ENCODE peak calls at places on chromosome 18, in four cellular contexts. Z is colonic mucosa, O is cardiac fibroblast, T is activated B cell treated with CpG ODN at 0.5 μM for 24 hours. C is an unnamed sample.
A peak's percentile ranks its signal among the peaks of the same experiment; 100 is the strongest.

GRCh38 chr18:3345885-3346284 is 84.0 kb downstream of the MYL12B start:
- DNase-seq in O (no peak), T (no peak), Z (no peak), C (no peak)

GRCh38 chr18:45408218-45408617 is 207.1 kb upstream of the SLC14A2 start:
- DNase-seq in T (no peak), O (no peak), Z (no peak), C (no peak)

GRCh38 chr18:10242922-10243680 is 211.3 kb upstream of the APCDD1 start:
- DNase-seq in Z (no peak), T (no peak), O (no peak), C (no peak)

GRCh38 chr18:44938396-44939036 is 257.8 kb downstream of the SETBP1 start:
- DNase-seq in Z (peak; percentile 76), O (no peak), T (no peak), C (no peak)

GRCh38 chr18:45103319-45104070 is 422.8 kb downstream of the SETBP1 start:
- DNase-seq in O (no peak), T (peak; percentile 36), Z (no peak), C (no peak)

GRCh38 chr18:40159141-40160017 is 1795.7 kb upstream of the PIK3C3 start:
- DNase-seq in T (no peak), O (peak; percentile 65), Z (no peak), C (no peak)

GRCh38 chr18:35172451-35173035 is 68.3 kb upstream of the ZNF397 start:
- DNase-seq in Z (no peak), T (no peak), O (no peak), C (no peak)

GRCh38 chr18:75041586-75041985 is 167.4 kb downstream of the PTGR3 start:
- DNase-seq in O (peak; percentile 43), Z (no peak), T (no peak), C (no peak)

GRCh38 chr18:37578886-37579513 is 13.4 kb upstream of the CELF4 start:
- DNase-seq in Z (no peak), O (peak; percentile 16), T (no peak), C (no peak)
- TF ChIP-seq CTCF in Z (no peak), O (no peak), T (no peak), C (peak; percentile 67)

DNA sequence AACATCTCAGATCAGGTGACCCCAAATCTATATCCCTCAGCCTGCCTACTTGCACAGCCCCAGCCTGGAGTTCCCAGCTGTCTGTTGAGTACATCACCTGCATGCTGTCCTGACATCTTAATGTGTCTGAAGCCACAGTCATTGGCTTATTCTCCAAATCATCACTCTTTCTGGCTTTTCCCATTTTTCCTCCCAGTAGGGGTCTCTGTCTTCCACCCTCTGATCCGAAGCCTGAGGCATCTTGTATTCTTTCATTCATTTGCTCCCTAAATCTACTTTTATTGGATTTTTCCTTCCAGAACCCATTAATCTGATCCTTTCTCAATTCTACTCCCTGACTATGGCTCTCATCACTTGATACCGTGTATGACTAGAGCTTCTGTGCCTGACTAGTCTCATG is 332.9 kb upstream of the DCC start:
- DNase-seq in Z (no peak), O (no peak), T (no peak), C (no peak)
- TF ChIP-seq CTCF in Z (no peak), O (no peak), T (no peak), C (no peak)

GRCh38 chr18:7196421-7196820 is 34.5 kb upstream of the LRRC30 start:
- DNase-seq in Z (no peak), O (no peak), T (no peak), C (no peak)
- TF ChIP-seq CTCF in Z (no peak), O (no peak), T (no peak), C (no peak)

GRCh38 chr18:78021196-78021595 is 771.5 kb downstream of the GALR1 start:
- DNase-seq in T (no peak), O (no peak), Z (no peak), C (no peak)
- TF ChIP-seq CTCF in T (no peak), O (no peak), Z (no peak), C (no peak)

DNA sequence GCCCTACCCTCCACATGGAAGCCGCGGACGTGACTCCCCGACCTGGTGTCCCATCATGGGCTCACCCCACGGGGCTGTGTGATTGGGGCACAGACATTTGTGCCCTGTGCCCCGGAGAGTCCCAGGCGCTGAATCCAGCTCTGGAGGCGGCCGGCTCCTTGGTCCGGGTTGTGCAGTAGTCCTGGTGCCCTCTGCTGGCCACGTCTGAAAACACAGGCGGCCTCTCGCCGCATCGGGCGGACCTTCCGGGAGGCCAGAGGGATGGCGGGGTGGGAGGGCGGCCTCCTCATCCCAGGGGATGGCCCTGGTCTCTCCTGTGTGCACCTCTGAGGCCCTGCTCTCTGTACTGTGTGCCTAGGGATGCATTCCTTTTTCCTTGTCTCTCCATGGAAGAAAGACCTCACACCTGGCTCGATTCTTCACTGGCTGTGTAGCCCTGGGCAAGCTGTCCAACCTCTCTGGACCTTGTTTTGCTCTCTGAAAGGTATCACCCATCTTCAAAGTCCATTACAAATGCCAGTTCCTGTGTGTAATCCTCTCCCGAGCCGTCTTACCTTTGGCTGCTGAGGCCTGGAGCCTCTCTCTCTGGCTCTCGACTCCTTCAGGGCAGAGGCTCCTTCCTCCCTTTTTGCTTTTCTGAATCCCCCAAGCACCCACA is 27.6 kb downstream of the CELF4 start:
- DNase-seq in T (peak; percentile 20), Z (peak; percentile 58), O (peak; percentile 60), C (peak; percentile 71)
- TF ChIP-seq CTCF in T (no peak), Z (peak; percentile 84), O (peak; percentile 88), C (peak; percentile 88)

GRCh38 chr18:12057419-12058039 is 36.1 kb upstream of the ANKRD62 start:
- DNase-seq in Z (no peak), O (no peak), T (no peak), C (no peak)
- TF ChIP-seq CTCF in Z (no peak), O (no peak), T (no peak), C (no peak)

GRCh38 chr18:71850602-71851001 is 693.5 kb downstream of the CBLN2 start:
- DNase-seq in T (no peak), O (no peak), Z (no peak), C (no peak)

GRCh38 chr18:71844810-71845209 is 699.3 kb downstream of the CBLN2 start:
- DNase-seq in T (no peak), Z (no peak), O (no peak), C (no peak)

DNA sequence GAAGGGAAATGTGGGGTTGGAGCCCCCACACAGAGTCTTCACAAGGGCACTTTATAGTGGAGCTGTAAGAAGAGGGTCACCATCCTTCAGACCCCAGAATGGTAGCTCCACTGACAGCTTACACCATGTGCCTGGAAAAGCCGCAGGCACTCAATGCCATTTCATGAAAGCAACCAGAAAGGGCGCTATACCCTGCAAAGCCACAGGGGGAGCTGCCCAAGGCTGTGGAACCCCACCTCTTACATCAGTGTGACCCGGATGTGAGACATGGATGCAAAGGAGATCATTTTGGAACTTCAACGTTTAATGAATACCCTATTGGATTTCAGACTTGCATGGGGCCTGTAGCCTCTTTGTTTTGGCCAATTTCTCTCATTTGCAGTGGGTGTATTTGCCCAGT is 694.7 kb downstream of the CBLN2 start:
- DNase-seq in Z (no peak), O (no peak), T (no peak), C (no peak)
- TF ChIP-seq CTCF in Z (no peak), O (no peak), T (no peak), C (no peak)

DNA sequence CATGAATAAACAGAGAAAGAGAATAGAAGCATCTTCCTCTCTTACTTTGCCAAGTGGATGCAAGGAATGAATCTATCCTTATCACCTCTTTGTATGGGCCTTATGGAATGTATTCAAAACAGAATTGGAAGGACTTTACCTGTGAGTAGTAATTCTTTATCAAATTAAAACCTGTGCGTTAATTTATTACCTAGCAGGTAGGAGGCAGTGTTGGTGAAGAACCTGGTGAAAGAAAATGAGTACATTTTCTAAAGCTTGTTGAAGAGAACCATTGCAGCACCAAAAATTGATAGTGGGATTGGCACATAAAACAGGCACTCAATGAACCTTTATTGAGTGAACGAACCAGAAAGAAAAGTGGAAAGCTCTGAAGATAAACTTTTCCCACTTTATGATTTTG is 1302.1 kb upstream of the CELF4 start:
- DNase-seq in Z (no peak), O (no peak), T (no peak), C (no peak)
- TF ChIP-seq CTCF in Z (no peak), O (no peak), T (no peak), C (no peak)

DNA sequence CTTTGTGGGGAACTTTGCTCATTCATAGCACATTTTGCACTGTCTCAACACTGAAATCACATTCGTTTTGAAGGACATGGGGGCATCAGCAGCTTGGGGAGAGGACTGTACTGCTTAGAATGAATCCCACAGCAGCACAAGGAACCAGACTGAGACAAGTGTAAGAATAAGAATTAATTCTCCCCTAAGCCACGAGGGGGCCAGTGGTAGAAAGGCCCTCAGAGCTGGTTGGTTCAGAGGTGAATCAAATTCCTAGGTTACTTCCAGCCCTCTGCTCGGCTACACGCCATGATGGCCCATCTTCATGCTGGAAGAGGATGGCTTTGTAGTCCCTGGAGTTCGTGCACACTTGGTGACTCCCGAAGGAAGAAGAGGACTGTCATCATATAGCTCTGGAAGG is 12.0 kb upstream of the MC5R start:
- DNase-seq in Z (no peak), O (no peak), T (no peak), C (no peak)
- TF ChIP-seq CTCF in Z (no peak), O (peak; percentile 35), T (no peak), C (no peak)

GRCh38 chr18:22403950-22404349 is 13.8 kb downstream of the CTAGE1 start:
- DNase-seq in O (no peak), T (no peak), Z (no peak), C (no peak)

GRCh38 chr18:22405142-22405541 is 12.6 kb downstream of the CTAGE1 start:
- DNase-seq in Z (no peak), T (no peak), O (no peak), C (no peak)

GRCh38 chr18:22398464-22398863 is 19.3 kb downstream of the CTAGE1 start:
- DNase-seq in Z (no peak), O (peak; percentile 12), T (no peak), C (no peak)

GRCh38 chr18:22394428-22394827 is 23.3 kb downstream of the CTAGE1 start:
- DNase-seq in O (no peak), Z (no peak), T (no peak), C (no peak)

GRCh38 chr18:22399949-22400348 is 17.8 kb downstream of the CTAGE1 start:
- DNase-seq in T (no peak), O (peak; percentile 47), Z (no peak), C (no peak)
- TF ChIP-seq CTCF in T (no peak), O (no peak), Z (no peak), C (no peak)

C was measured in mesothelial cell of epicardium.